ENCODE peak calls at places on chromosomes 12 and 14, in eight cellular contexts. B is GM23248; S is Panc1; X is heart left ventricle; F is astrocyte; L is mesenchymal stem cell; C is heart right ventricle; V is CD4-positive, alpha-beta memory T cell. Z is an unnamed sample.
A peak's percentile ranks its signal among the peaks of the same experiment; 100 is the strongest.

GRCh38 chr12:6883683-6884082 is 10.6 kb upstream of the SPSB2 start:
- DNase-seq in B (no peak), L (no peak), C (no peak), S (no peak), X (no peak), V (no peak), F (no peak), Z (no peak)

GRCh38 chr12:111462134-111462821 is 56.6 kb downstream of the SH2B3 start:
- DNase-seq in X (no peak), S (no peak), F (peak; percentile 60), L (no peak), C (no peak), B (peak; percentile 81), V (no peak), Z (no peak)

GRCh38 chr14:91244501-91244901 is at the start of gene GPR68:
- DNase-seq in B (peak; percentile 92), L (peak; percentile 56), C (peak; percentile 43), F (peak; percentile 69), V (peak; percentile 40), S (no peak), X (peak; percentile 66), Z (peak; percentile 79)

GRCh38 chr14:34502826-34503225 is 36.7 kb downstream of the EAPP start:
- DNase-seq in C (no peak), B (peak; percentile 9), V (no peak), S (no peak), X (no peak), L (no peak), F (peak; percentile 63), Z (no peak)

GRCh38 chr12:101854747-101855146 is 22.6 kb upstream of the DRAM1 start:
- DNase-seq in F (no peak), V (no peak), C (no peak), L (no peak), X (no peak), S (no peak), B (no peak), Z (no peak)

GRCh38 chr14:72480465-72481243 is 413.2 kb downstream of the DPF3 start:
- DNase-seq in B (no peak), C (no peak), S (no peak), F (no peak), L (no peak), X (no peak), V (no peak), Z (no peak)

GRCh38 chr14:60092516-60092915 is 793 bp downstream of the PCNX4 start:
- DNase-seq in X (no peak), C (no peak), L (peak; percentile 54), F (peak; percentile 42), V (no peak), S (no peak), B (peak; percentile 77), Z (no peak)

GRCh38 chr12:55712154-55712553 is 3.7 kb upstream of the BLOC1S1 start:
- DNase-seq in L (no peak), B (no peak), X (peak; percentile 84), C (peak; percentile 83), V (no peak), S (no peak), F (no peak), Z (peak; percentile 48)

GRCh38 chr12:82963961-82964360 is 277.3 kb downstream of the TMTC2 start:
- DNase-seq in S (no peak), C (no peak), F (peak; percentile 25), B (no peak), X (no peak), L (no peak), V (no peak), Z (no peak)

GRCh38 chr12:52280796-52281560 is 6.5 kb downstream of the KRT86 start:
- DNase-seq in L (peak; percentile 94), V (no peak), B (peak; percentile 98), C (peak; percentile 65), F (peak; percentile 99), S (peak; percentile 96), X (peak; percentile 58), Z (peak; percentile 92)

GRCh38 chr12:122946690-122947271 is 19.5 kb downstream of the ABCB9 start:
- DNase-seq in X (peak; percentile 82), V (peak; percentile 9), F (peak; percentile 99), C (peak; percentile 73), L (peak; percentile 100), B (peak; percentile 100), S (peak; percentile 91), Z (peak; percentile 95)

GRCh38 chr14:63677891-63678379 is 36.3 kb upstream of the WDR89 start:
- DNase-seq in X (no peak), S (peak; percentile 38), F (peak; percentile 62), L (peak; percentile 85), C (no peak), V (no peak), B (peak; percentile 63), Z (no peak)

GRCh38 chr12:40464121-40464520 is 228.1 kb upstream of the CNTN1 start:
- DNase-seq in B (no peak), C (no peak), X (no peak), L (no peak), F (no peak), S (no peak), V (no peak), Z (no peak)

GRCh38 chr14:93859957-93860356 is 67.2 kb upstream of the FAM181A start:
- DNase-seq in C (no peak), F (no peak), B (peak; percentile 5), X (no peak), V (no peak), L (no peak), S (no peak), Z (no peak)

GRCh38 chr14:22084393-22085281 is 411.0 kb upstream of the OR4E1 start:
- DNase-seq in S (no peak), F (peak; percentile 20), V (peak; percentile 52), C (peak; percentile 9), B (peak; percentile 58), L (peak; percentile 64), X (no peak), Z (no peak)

GRCh38 chr12:16607895-16608294 is 1.9 kb upstream of the LMO3 start:
- DNase-seq in L (no peak), F (no peak), V (no peak), B (no peak), X (no peak), S (no peak), C (no peak), Z (no peak)

GRCh38 chr14:101215936-101216335 is 312.4 kb upstream of the RTL1 start:
- DNase-seq in S (no peak), B (no peak), C (no peak), L (no peak), X (no peak), V (no peak), F (no peak), Z (peak; percentile 51)

GRCh38 chr12:121611306-121611705 is 15.0 kb upstream of the ORAI1 start:
- DNase-seq in V (no peak), F (no peak), B (no peak), S (no peak), C (no peak), L (no peak), X (no peak), Z (no peak)

GRCh38 chr12:80943345-80943744 is 5.6 kb upstream of the LIN7A start:
- DNase-seq in B (no peak), V (no peak), F (no peak), S (no peak), X (no peak), C (no peak), L (no peak), Z (no peak)

DNA sequence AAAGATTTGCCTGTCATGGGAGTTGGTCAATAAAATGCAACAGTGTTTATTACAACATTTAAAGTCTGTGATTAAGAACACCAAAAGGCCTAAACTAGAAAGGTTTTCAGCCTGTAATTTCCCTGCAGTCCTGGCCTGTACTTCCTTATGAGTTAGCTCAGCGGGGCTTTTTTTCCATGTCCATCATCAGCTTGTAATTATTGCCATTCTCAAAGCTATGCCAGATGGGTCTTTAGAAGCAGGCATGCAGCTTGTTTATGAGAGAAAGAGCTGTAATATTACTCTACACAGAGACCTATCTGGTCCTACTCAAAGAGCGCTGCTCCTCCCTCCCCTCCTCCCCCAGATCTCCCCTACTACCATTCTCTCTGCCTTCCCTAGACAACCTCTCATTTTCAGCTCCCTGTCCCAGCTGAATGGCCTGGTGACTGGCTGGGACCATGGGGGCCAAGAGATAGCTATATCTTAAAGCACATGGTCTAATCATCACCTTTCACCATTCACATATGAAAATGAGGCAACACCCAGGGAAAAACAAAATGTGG is 209.9 kb upstream of the CDKN3 start:
- DNase-seq in C (no peak), S (no peak), X (no peak), L (peak; percentile 20), F (no peak), V (no peak), B (no peak), Z (no peak)
- H3K27ac ChIP-seq in C (no peak overlapping the region), S (no peak overlapping the region), X (no peak overlapping the region), L (no peak overlapping the region), F (no peak overlapping the region), V (no peak overlapping the region), B (no peak overlapping the region), Z (no peak overlapping the region)

GRCh38 chr12:116291218-116291617 is 13.7 kb upstream of the MED13L start:
- DNase-seq in X (no peak), B (no peak), L (no peak), F (no peak), C (no peak), S (no peak), V (no peak), Z (no peak)
- H3K4me3 ChIP-seq in X (no peak overlapping the region), B (no peak overlapping the region), L (no peak overlapping the region), F (no peak overlapping the region), C (no peak overlapping the region), S (no peak overlapping the region), V (no peak overlapping the region), Z (no peak overlapping the region)

DNA sequence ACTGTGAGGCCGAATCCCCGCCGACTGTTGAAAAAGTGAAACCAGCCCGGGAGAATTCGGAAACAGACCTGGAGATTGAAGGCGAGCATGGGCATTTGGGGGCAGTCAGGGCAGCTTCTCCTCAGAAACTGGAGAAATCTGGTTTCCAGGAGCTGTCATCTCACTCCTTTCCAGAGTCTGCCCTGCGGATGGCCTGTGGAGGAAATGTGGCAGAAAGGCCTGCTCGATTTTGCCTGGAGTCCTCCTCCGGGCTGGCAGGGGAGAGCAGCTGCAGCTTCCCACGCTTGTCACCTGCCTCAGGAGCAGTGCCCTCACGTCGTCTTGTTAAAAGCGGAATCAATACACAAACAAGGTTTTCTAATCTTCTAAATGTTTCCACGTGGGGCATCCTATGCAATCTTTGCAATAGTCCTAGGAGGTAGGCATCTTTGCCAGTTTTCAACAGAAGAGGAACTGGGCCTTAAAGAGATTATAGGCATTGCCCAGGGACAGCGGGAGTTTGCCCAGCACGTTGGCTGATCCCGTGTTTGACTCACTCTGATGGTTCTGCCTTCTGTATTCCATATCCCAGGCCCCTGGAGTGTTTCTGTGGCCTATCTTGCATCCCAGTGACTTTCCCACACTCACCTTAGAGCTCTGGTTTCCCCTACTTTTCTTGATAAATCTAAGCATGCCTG is 2.3 kb downstream of the LRRC74A start:
- DNase-seq in L (no peak), C (no peak), V (no peak), F (no peak), S (no peak), X (no peak), B (no peak), Z (no peak)
- H3K27me3 ChIP-seq in L (peaks cover 46% of the 10 kb centered on the region), C (no peaks in the 10 kb centered on the region), V (no peaks in the 10 kb centered on the region), F (peaks cover 7% of the 10 kb centered on the region), S (no peaks in the 10 kb centered on the region), X (no peaks in the 10 kb centered on the region), B (no peaks in the 10 kb centered on the region), Z (no peaks in the 10 kb centered on the region)

DNA sequence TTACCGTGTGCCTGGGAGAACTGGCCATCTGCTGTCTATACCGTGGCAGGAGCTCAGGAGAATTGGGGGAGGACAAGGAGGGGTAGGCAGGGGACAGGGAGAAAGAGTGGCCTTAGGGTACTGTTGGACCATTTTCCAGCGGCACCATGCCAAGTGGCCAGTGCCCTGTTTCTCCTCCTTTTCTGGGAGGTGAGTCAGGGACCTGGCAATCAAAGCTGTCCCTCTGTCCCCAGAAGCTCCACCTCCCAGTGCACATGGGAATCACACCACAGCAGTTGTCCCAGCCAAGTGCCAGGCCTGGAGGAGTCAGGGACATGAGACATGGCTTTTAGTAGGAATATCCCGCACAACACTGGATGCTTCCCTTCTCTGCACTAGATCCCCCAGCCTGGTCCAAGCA is 118.0 kb downstream of the GCH1 start:
- DNase-seq in V (no peak), X (peak; percentile 89), B (no peak), L (no peak), C (peak; percentile 80), S (no peak), F (no peak), Z (peak; percentile 87)
- H3K27ac ChIP-seq in V (no peak overlapping the region), X (peak overlapping the region; percentile 78), B (no peak overlapping the region), L (no peak overlapping the region), C (peak overlapping the region; percentile 78), S (no peak overlapping the region), F (no peak overlapping the region), Z (peak overlapping the region; percentile 23)

Z was measured in aorta.